ENCODE peak calls at places on chromosome 17, in nine cellular contexts. L, Y, V, T, X, K, M, Q and I are unnamed samples.

GRCh38 chr17:38922538-38923291 is 2.7 kb upstream of the LASP1NB start:
- DNase-seq in Y (no peak), Q (no peak), K (no peak), T (peak), V (peak), M (no peak), L (peak), X (peak), I (peak)

GRCh38 chr17:20073056-20073979 is 64.2 kb downstream of the SPECC1 start:
- DNase-seq in T (no peak), X (no peak), L (peak), Y (no peak), M (no peak), Q (no peak), V (no peak), K (no peak), I (no peak)

GRCh38 chr17:82858376-82859126 is 18.7 kb upstream of the ZNF750 start:
- DNase-seq in Q (no peak), L (no peak), K (no peak), Y (no peak), X (no peak), V (no peak), T (no peak), M (no peak), I (no peak)

GRCh38 chr17:40582328-40582901 is 17.1 kb upstream of the CCR7 start:
- DNase-seq in Y (no peak), Q (peak), L (no peak), X (no peak), K (peak), T (no peak), M (peak), V (no peak), I (no peak)

GRCh38 chr17:62963296-62963695 is 2.7 kb upstream of the TANC2 start:
- DNase-seq in Q (no peak), T (no peak), V (peak), X (no peak), K (no peak), L (peak), Y (no peak), M (no peak), I (no peak)

GRCh38 chr17:16374129-16374528 is 6.8 kb upstream of the UBB start:
- DNase-seq in L (peak), M (no peak), V (no peak), T (no peak), K (no peak), Q (no peak), X (no peak), Y (no peak), I (no peak)

GRCh38 chr17:73748521-73748920 is 104.3 kb upstream of the SDK2 start:
- DNase-seq in Q (peak), M (peak), T (no peak), L (no peak), V (no peak), X (no peak), Y (no peak), K (no peak), I (no peak)

GRCh38 chr17:64385187-64386083 is 5.2 kb downstream of the PECAM1 start:
- DNase-seq in V (peak), L (peak), K (no peak), Y (peak), X (no peak), M (no peak), T (no peak), Q (no peak), I (no peak)

GRCh38 chr17:7742729-7743128 is 25.2 kb downstream of the DNAH2 start:
- DNase-seq in M (no peak), L (no peak), Q (no peak), K (no peak), T (no peak), X (no peak), Y (no peak), V (no peak), I (no peak)

GRCh38 chr17:33056392-33057146 is 64.9 kb downstream of the SPACA3 start:
- DNase-seq in M (no peak), K (no peak), L (no peak), Q (no peak), X (no peak), Y (no peak), T (no peak), V (no peak), I (no peak)

GRCh38 chr17:82031885-82032627 is 578 bp downstream of the RAC3 start:
- DNase-seq in T (peak), V (peak), X (no peak), Y (no peak), Q (peak), K (peak), L (no peak), M (peak), I (peak)